ENCODE peak calls at places on chromosomes 1 and 21, in nine cellular contexts. O is cardiac muscle cell; D is kidney glomerular epithelial cell; U is stimulated activated CD4-positive, alpha-beta T cell treated with anti-CD3 and anti-CD28 coated beads, TNF-alpha, amount 100 ng/mL, for 1 hour; B is activated T-cell treated with anti-CD3 and anti-CD28 coated beads, Interleukin-2, amount 50 U/mL, for 4 hours; I is right cardiac atrium; C is substantia nigra; K is activated CD4-positive, alpha-beta T cell treated with anti-CD3 and anti-CD28 coated beads, Interleukin-2, amount 50 U/mL, for 24 hours; L is smooth muscle cell of the brain vasculature. V is an unnamed sample.

GRCh38 chr1:182460550-182460951 is 10.6 kb downstream of the RGSL1 start:
- DNase-seq in C (no peak), L (no peak), K (no peak), D (no peak), I (no peak), O (no peak), U (no peak), B (no peak), V (no peak)

GRCh38 chr1:219798283-219799030 is 129.9 kb downstream of the SLC30A10 start:
- DNase-seq in K (no peak), L (no peak), D (peak; percentile 42), U (no peak), O (no peak), C (no peak), I (no peak), B (no peak), V (no peak)

GRCh38 chr1:193212637-193213036 is 26.2 kb upstream of the B3GALT2 start:
- DNase-seq in C (no peak), D (no peak), K (no peak), O (no peak), B (no peak), U (no peak), I (no peak), L (no peak), V (no peak)

GRCh38 chr1:37497832-37498231 is 16.7 kb downstream of the MEAF6 start:
- DNase-seq in L (no peak), U (no peak), D (no peak), K (no peak), C (no peak), O (no peak), I (no peak), B (no peak), V (no peak)

GRCh38 chr1:1602941-1603506 is 3.1 kb upstream of the FNDC10 start:
- DNase-seq in U (no peak), C (no peak), O (no peak), L (no peak), B (no peak), D (no peak), I (no peak), K (no peak), V (no peak)

GRCh38 chr1:183506561-183506960 is 34.3 kb downstream of the SMG7 start:
- DNase-seq in K (no peak), I (no peak), D (no peak), O (no peak), U (no peak), L (no peak), C (no peak), B (no peak), V (no peak)

GRCh38 chr1:45456531-45456930 is 34.4 kb downstream of the TESK2 start:
- DNase-seq in O (no peak), C (no peak), L (no peak), U (no peak), I (no peak), D (no peak), B (no peak), K (no peak), V (no peak)

GRCh38 chr1:243926803-243927245 is 76.8 kb upstream of the AKT3 start:
- DNase-seq in U (no peak), C (no peak), I (no peak), B (no peak), K (no peak), O (no peak), L (peak; percentile 74), D (peak; percentile 93), V (no peak)

GRCh38 chr1:234932506-234932905 is 196.1 kb downstream of the TOMM20 start:
- DNase-seq in C (no peak), K (no peak), O (no peak), I (no peak), U (no peak), L (no peak), D (no peak), B (no peak), V (no peak)

GRCh38 chr1:1358433-1359201 is at the start of gene MXRA8:
- DNase-seq in B (no peak), O (peak; percentile 62), C (no peak), I (peak; percentile 88), D (peak; percentile 53), L (peak; percentile 66), U (no peak), K (no peak), V (no peak)

GRCh38 chr1:55195523-55196233 is 19.5 kb downstream of the USP24 start:
- DNase-seq in O (no peak), B (no peak), D (no peak), U (no peak), K (no peak), I (no peak), L (no peak), C (no peak), V (no peak)

GRCh38 chr1:201542166-201543045 is 3.5 kb downstream of the NAV1 start:
- DNase-seq in O (no peak), K (no peak), D (no peak), U (no peak), C (no peak), B (no peak), I (no peak), L (no peak), V (no peak)

GRCh38 chr1:75725256-75725655 is 747 bp downstream of the ACADM start:
- DNase-seq in L (no peak), I (no peak), B (no peak), D (no peak), O (no peak), U (no peak), K (no peak), C (no peak), V (no peak)

GRCh38 chr1:63821650-63822049 is 47.8 kb downstream of the ROR1 start:
- DNase-seq in C (no peak), B (no peak), O (no peak), L (no peak), K (no peak), U (no peak), I (no peak), D (peak; percentile 31), V (no peak)

GRCh38 chr1:170126691-170127090 is 19.1 kb upstream of the NTMT2 start:
- DNase-seq in K (no peak), L (no peak), D (peak; percentile 79), C (no peak), I (no peak), U (no peak), B (no peak), O (peak; percentile 2), V (no peak)

GRCh38 chr1:3456449-3456963 is 2.0 kb downstream of the ARHGEF16 start:
- DNase-seq in I (peak; percentile 2), D (no peak), O (no peak), L (no peak), B (no peak), C (no peak), K (no peak), U (no peak), V (no peak)

GRCh38 chr1:27658951-27659496 is 13.0 kb downstream of the IFI6 start:
- DNase-seq in K (no peak), O (no peak), U (no peak), L (no peak), D (no peak), C (no peak), B (peak; percentile 20), I (peak; percentile 45), V (no peak)

GRCh38 chr1:41284121-41284520 is 42.0 kb upstream of the SCMH1 start:
- DNase-seq in I (no peak), K (no peak), D (no peak), U (no peak), L (no peak), B (no peak), O (no peak), C (no peak), V (no peak)

GRCh38 chr21:36079010-36079649 is 9.3 kb downstream of the CBR1 start:
- DNase-seq in B (peak; percentile 10), L (no peak), O (no peak), I (no peak), K (peak; percentile 10), U (no peak), C (no peak), D (no peak), V (no peak)

GRCh38 chr1:3381901-3382300 is 72.6 kb upstream of the ARHGEF16 start:
- DNase-seq in B (no peak), C (no peak), K (no peak), I (no peak), U (no peak), O (no peak), D (no peak), L (no peak), V (no peak)

GRCh38 chr1:32848354-32849063 is 22.2 kb downstream of the FNDC5 start:
- DNase-seq in I (no peak), B (no peak), U (no peak), C (no peak), K (no peak), O (no peak), L (no peak), D (no peak), V (no peak)

GRCh38 chr21:37383066-37383465 is 16.5 kb downstream of the DYRK1A start:
- DNase-seq in B (no peak), K (no peak), I (no peak), D (no peak), U (no peak), O (no peak), L (no peak), C (no peak), V (no peak)

GRCh38 chr1:93839307-93839706 is 39.7 kb downstream of the DNTTIP2 start:
- DNase-seq in O (no peak), L (no peak), U (no peak), K (no peak), C (no peak), D (no peak), B (no peak), I (no peak), V (no peak)

GRCh38 chr1:168112673-168113305 is 23.9 kb downstream of the GPR161 start:
- DNase-seq in I (peak; percentile 43), O (peak; percentile 73), U (no peak), B (peak; percentile 40), D (peak; percentile 82), K (peak; percentile 15), L (peak; percentile 46), C (no peak), V (no peak)

GRCh38 chr1:85577421-85578320 is 2.9 kb upstream of the CCN1 start:
- DNase-seq in B (no peak), D (peak; percentile 63), U (no peak), I (peak; percentile 44), K (no peak), L (no peak), O (peak; percentile 56), C (no peak), V (no peak)

GRCh38 chr1:155005076-155005971 is 2.7 kb downstream of the ZBTB7B start:
- DNase-seq in D (no peak), K (no peak), L (no peak), O (no peak), C (peak; percentile 84), B (no peak), I (peak; percentile 72), U (no peak), V (peak; percentile 55)

GRCh38 chr1:239125027-239125426 is 261.3 kb upstream of the CHRM3 start:
- DNase-seq in I (no peak), O (peak; percentile 3), L (no peak), B (no peak), C (no peak), D (no peak), U (no peak), K (no peak), V (no peak)

GRCh38 chr1:35451125-35451528 is 106.1 kb downstream of the KIAA0319L start:
- DNase-seq in U (peak; percentile 47), C (peak; percentile 83), O (peak; percentile 82), L (peak; percentile 63), B (peak; percentile 75), I (peak; percentile 84), D (peak; percentile 62), K (peak; percentile 64), V (peak; percentile 75)

GRCh38 chr1:207051615-207051943 is 571 bp upstream of the YOD1 start:
- DNase-seq in L (no peak), K (no peak), O (no peak), U (no peak), I (no peak), D (no peak), C (no peak), B (no peak), V (no peak)

GRCh38 chr1:219434285-219434950 is 178.5 kb downstream of the ZC3H11B start:
- DNase-seq in K (no peak), B (no peak), C (no peak), D (no peak), L (no peak), O (no peak), I (no peak), U (no peak), V (no peak)

GRCh38 chr1:109370712-109371270 is 26.9 kb downstream of the SORT1 start:
- DNase-seq in K (no peak), C (no peak), L (peak; percentile 56), I (no peak), D (peak; percentile 97), U (no peak), O (no peak), B (no peak), V (no peak)

V was measured in caudate nucleus.